ENCODE peak calls at places on chromosomes 6 and 20, in nine cellular contexts. G, Y, L, B, C, I, D, E and H are unnamed samples.

GRCh38 chr6:63121166-63121565 is 90.1 kb upstream of the FKBP1C start:
- DNase-seq in E (no peak), C (peak), B (no peak), D (no peak), L (no peak), Y (no peak), I (no peak), G (no peak), H (no peak)

GRCh38 chr6:146968041-146968760 is 236.0 kb upstream of the STXBP5 start:
- DNase-seq in Y (peak), G (no peak), I (no peak), D (no peak), L (peak), C (no peak), B (no peak), E (peak), H (no peak)

GRCh38 chr6:31620586-31621319 is at the start of gene PRRC2A:
- DNase-seq in C (peak), E (peak), Y (no peak), L (peak), I (peak), D (no peak), G (no peak), B (peak), H (peak)

GRCh38 chr6:82251942-82252341 is 4.4 kb upstream of the IBTK start:
- DNase-seq in L (peak), B (peak), D (no peak), I (no peak), E (peak), Y (peak), C (peak), G (no peak), H (peak)

GRCh38 chr6:21594427-21595264 is 1.1 kb downstream of the SOX4 start:
- DNase-seq in I (peak), C (peak), E (no peak), B (peak), Y (peak), D (no peak), G (peak), L (peak), H (no peak)

GRCh38 chr6:52286798-52287432 is 2.4 kb upstream of the MCM3 start:
- DNase-seq in D (no peak), I (peak), E (peak), G (no peak), Y (peak), L (peak), B (no peak), C (peak), H (peak)

GRCh38 chr20:823326-823902 is 10.1 kb upstream of the FAM110A start:
- DNase-seq in I (no peak), B (no peak), G (no peak), D (no peak), L (no peak), C (no peak), Y (no peak), E (no peak), H (no peak)

GRCh38 chr6:110509617-110510231 is 33.3 kb upstream of the SLC22A16 start:
- DNase-seq in G (no peak), L (peak), D (no peak), I (no peak), E (no peak), B (no peak), C (peak), Y (peak), H (no peak)

GRCh38 chr6:32965901-32966300 is 2.5 kb upstream of the BRD2 start:
- DNase-seq in I (no peak), E (no peak), D (no peak), B (no peak), Y (peak), G (no peak), C (no peak), L (no peak), H (no peak)

GRCh38 chr6:43628392-43629103 is 516 bp downstream of the GTPBP2 start:
- DNase-seq in B (peak), I (peak), Y (peak), E (peak), C (peak), L (peak), D (no peak), G (peak), H (peak)

GRCh38 chr6:683742-684440 is 9.0 kb downstream of the EXOC2 start:
- DNase-seq in D (no peak), E (peak), I (no peak), L (peak), G (no peak), Y (peak), B (no peak), C (peak), H (peak)

GRCh38 chr6:147132889-147133288 is 71.3 kb upstream of the STXBP5 start:
- DNase-seq in D (no peak), Y (peak), C (no peak), G (no peak), B (no peak), I (no peak), E (no peak), L (peak), H (no peak)

GRCh38 chr6:100592929-100593328 is 128.2 kb upstream of the SIM1 start:
- DNase-seq in Y (no peak), E (peak), D (no peak), I (no peak), G (no peak), L (no peak), C (no peak), B (no peak), H (peak)

GRCh38 chr6:23533954-23534725 is 591.9 kb upstream of the NRSN1 start:
- DNase-seq in E (peak), D (no peak), L (no peak), B (no peak), Y (peak), I (no peak), G (no peak), C (no peak), H (no peak)

GRCh38 chr6:38248500-38249234 is 391.1 kb downstream of the BTBD9 start:
- DNase-seq in L (no peak), D (no peak), C (no peak), G (no peak), E (no peak), B (no peak), Y (no peak), I (no peak), H (no peak)

GRCh38 chr6:89371849-89372505 is 19.5 kb upstream of the UBE2J1 start:
- DNase-seq in C (peak), Y (peak), L (peak), D (no peak), G (peak), E (peak), I (peak), B (peak), H (peak)

GRCh38 chr6:6191476-6191875 is 129.0 kb downstream of the F13A1 start:
- DNase-seq in I (peak), C (no peak), E (no peak), D (no peak), G (no peak), B (no peak), L (no peak), Y (no peak), H (no peak)

GRCh38 chr6:71248306-71248705 is 40.3 kb upstream of the OGFRL1 start:
- DNase-seq in G (no peak), D (no peak), Y (peak), I (no peak), C (no peak), E (no peak), L (peak), B (no peak), H (peak)

GRCh38 chr6:9606435-9607134 is 808.3 kb downstream of the TFAP2A start:
- DNase-seq in B (no peak), C (no peak), D (no peak), I (no peak), L (no peak), E (no peak), Y (no peak), G (no peak), H (no peak)

GRCh38 chr20:62062661-62063600 is 2.8 kb downstream of the TAF4 start:
- DNase-seq in C (no peak), L (no peak), I (no peak), E (no peak), D (no peak), Y (no peak), G (no peak), B (no peak), H (no peak)

GRCh38 chr6:4780360-4780812 is 4.2 kb downstream of the CDYL start:
- DNase-seq in D (no peak), C (no peak), E (no peak), L (peak), G (peak), B (no peak), I (peak), Y (peak), H (no peak)

GRCh38 chr6:48624631-48625030 is 513.6 kb upstream of the PTCHD4 start:
- DNase-seq in B (no peak), C (no peak), Y (no peak), L (no peak), I (no peak), G (no peak), E (no peak), D (no peak), H (no peak)

GRCh38 chr6:137878070-137878809 is 11.2 kb downstream of the TNFAIP3 start:
- DNase-seq in B (no peak), E (no peak), L (no peak), Y (no peak), D (no peak), I (no peak), G (no peak), C (no peak), H (no peak)

GRCh38 chr20:25309395-25310267 is 61.7 kb downstream of the PYGB start:
- DNase-seq in G (peak), I (no peak), C (peak), Y (peak), L (peak), B (no peak), E (no peak), D (no peak), H (no peak)

GRCh38 chr6:158939255-158940170 is 60.5 kb downstream of the RSPH3 start:
- DNase-seq in D (no peak), B (peak), C (peak), I (peak), E (no peak), Y (no peak), G (no peak), L (no peak), H (no peak)

GRCh38 chr6:6825986-6826901 is 237.7 kb downstream of the LY86 start:
- DNase-seq in E (peak), C (peak), D (no peak), L (peak), G (no peak), B (peak), Y (peak), I (no peak), H (no peak)